ENCODE peak calls at places on chromosomes 3 and 15, in four cellular contexts. R is GM12878, X is K562, U is HL-60. Z is an unnamed sample.
A peak's percentile ranks its signal among the peaks of the same experiment; 100 is the strongest.

GRCh38 chr3:78604328-78604727 is 1163.5 kb downstream of the ROBO1 start:
- DNase-seq in R (no peak), X (no peak), U (no peak), Z (no peak)

GRCh38 chr3:147758786-147759185 is 349.6 kb downstream of the ZIC1 start:
- DNase-seq in R (no peak), X (no peak), U (no peak), Z (no peak)

GRCh38 chr3:145893331-145893730 is 267.7 kb downstream of the PLOD2 start:
- DNase-seq in R (no peak), X (no peak), U (no peak), Z (no peak)

GRCh38 chr15:90883971-90884718 is at the start of gene FES:
- DNase-seq in R (no peak), X (no peak), U (peak; percentile 84), Z (no peak)

GRCh38 chr3:195908439-195909293 is at the start of gene TNK2:
- DNase-seq in R (no peak), X (peak; percentile 50), U (no peak), Z (no peak)

GRCh38 chr3:112111785-112112402 is 21.2 kb downstream of the GCSAM start:
- DNase-seq in R (no peak), X (peak; percentile 51), U (peak; percentile 68), Z (no peak)

GRCh38 chr3:133944181-133944580 is 48.5 kb upstream of the RAB6B start:
- DNase-seq in R (no peak), X (no peak), U (no peak), Z (no peak)

GRCh38 chr3:100737334-100737733 is 28.0 kb downstream of the TFG start:
- DNase-seq in R (no peak), X (peak; percentile 13), U (peak; percentile 2), Z (no peak)

GRCh38 chr15:70461992-70462391 is 301.4 kb downstream of the UACA start:
- DNase-seq in R (no peak), X (no peak), U (no peak), Z (no peak)

GRCh38 chr15:63038926-63039673 is 3.4 kb upstream of the TPM1 start:
- DNase-seq in R (no peak), X (no peak), U (no peak), Z (no peak)

GRCh38 chr15:57235865-57236264 is 140.4 kb upstream of the CGNL1 start:
- DNase-seq in R (no peak), X (peak; percentile 32), U (no peak), Z (no peak)

GRCh38 chr3:57974796-57975388 is 33.3 kb upstream of the FLNB start:
- DNase-seq in R (no peak), X (peak; percentile 17), U (no peak), Z (no peak)

GRCh38 chr3:13427662-13428603 is 7.8 kb upstream of the NUP210 start:
- DNase-seq in R (no peak), X (peak; percentile 5), U (no peak), Z (no peak)

GRCh38 chr15:64157599-64158125 is 5.2 kb downstream of the PPIB start:
- DNase-seq in R (no peak), X (no peak), U (no peak), Z (no peak)

GRCh38 chr15:57150066-57150865 is 226.0 kb upstream of the CGNL1 start:
- DNase-seq in R (no peak), X (no peak), U (no peak), Z (no peak)

GRCh38 chr3:47732143-47732542 is 49.5 kb downstream of the SMARCC1 start:
- DNase-seq in R (no peak), X (no peak), U (no peak), Z (no peak)

GRCh38 chr3:72661115-72661457 is 187.2 kb downstream of the SHQ1 start:
- DNase-seq in R (no peak), X (no peak), U (no peak), Z (no peak)
- TF ChIP-seq POLR2AphosphoS5 in R (no peak), X (no peak), U (no peak), Z (no peak)

GRCh38 chr3:5226783-5227182 is 39.3 kb downstream of the EDEM1 start:
- DNase-seq in R (no peak), X (peak; percentile 41), U (no peak), Z (no peak)
- TF ChIP-seq SPI1 in R (no peak), X (no peak), U (no peak), Z (no peak)

GRCh38 chr3:185715091-185715490 is 109.8 kb downstream of the IGF2BP2 start:
- DNase-seq in R (no peak), X (no peak), U (no peak), Z (no peak)
- TF ChIP-seq POLR2AphosphoS5 in R (no peak), X (no peak), U (no peak), Z (no peak)

DNA sequence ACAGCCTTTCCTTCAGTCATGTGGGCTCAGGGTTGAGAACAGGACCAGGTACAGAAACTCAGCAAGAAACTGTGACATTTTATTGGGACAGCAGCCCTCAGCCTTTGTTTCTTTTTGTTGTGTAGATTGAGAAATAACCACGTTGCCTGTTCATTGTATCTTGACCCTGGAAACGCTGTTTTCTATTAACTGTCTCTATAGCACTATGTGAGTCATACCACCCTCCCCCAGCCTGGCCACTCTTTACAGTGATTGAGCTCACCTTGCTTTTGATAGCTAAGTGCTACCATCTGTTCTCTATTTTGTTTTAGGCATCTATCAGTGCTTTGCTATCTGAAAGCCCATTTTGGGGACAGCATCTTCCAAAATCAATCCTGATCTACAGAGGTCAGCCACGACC is 127.9 kb downstream of the CD47 start:
- DNase-seq in R (no peak), X (no peak), U (no peak), Z (no peak)
- TF ChIP-seq SPI1 in R (no peak), X (no peak), U (no peak), Z (no peak)

GRCh38 chr3:151990696-151991376 is 117.4 kb downstream of the SUCNR1 start:
- DNase-seq in R (no peak), X (no peak), U (no peak), Z (no peak)

GRCh38 chr3:151987893-151988292 is 114.5 kb downstream of the SUCNR1 start:
- DNase-seq in R (no peak), X (no peak), U (no peak), Z (no peak)

DNA sequence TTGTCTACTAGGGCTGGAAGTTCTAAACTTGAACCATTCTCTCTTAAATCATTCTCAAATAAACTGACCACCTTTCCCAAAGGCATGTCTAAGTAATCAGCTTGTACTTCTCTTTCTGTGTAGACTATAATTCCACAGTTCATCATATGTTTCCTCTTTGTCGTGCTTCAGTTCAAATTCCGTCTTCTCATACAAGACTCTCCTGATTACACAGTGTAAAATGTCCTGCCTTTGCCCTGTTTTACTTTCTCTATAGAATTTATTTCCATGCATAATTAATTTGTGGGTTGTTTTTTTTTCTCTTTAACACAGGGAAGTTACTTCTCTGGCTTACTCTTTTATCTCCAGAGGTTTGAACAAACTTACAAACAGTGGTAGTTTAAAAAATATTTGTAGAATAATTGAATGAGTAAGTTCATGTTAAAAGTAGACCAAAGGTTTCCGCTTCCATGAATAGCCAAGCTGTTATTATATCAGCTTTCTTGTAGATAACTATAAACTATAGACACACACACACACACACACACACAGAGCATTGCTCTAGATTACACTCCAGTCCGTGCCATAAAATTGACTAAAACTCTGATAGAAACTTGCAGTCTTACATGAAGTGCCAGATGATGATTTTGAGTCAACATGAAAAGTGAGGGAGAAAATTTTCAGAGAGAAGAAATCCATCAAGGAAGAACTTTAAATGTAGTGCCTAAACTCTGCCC is 119.0 kb downstream of the SUCNR1 start:
- DNase-seq in R (no peak), X (no peak), U (no peak), Z (no peak)
- TF ChIP-seq POLR2AphosphoS5 in R (no peak), X (no peak), U (no peak), Z (no peak)

DNA sequence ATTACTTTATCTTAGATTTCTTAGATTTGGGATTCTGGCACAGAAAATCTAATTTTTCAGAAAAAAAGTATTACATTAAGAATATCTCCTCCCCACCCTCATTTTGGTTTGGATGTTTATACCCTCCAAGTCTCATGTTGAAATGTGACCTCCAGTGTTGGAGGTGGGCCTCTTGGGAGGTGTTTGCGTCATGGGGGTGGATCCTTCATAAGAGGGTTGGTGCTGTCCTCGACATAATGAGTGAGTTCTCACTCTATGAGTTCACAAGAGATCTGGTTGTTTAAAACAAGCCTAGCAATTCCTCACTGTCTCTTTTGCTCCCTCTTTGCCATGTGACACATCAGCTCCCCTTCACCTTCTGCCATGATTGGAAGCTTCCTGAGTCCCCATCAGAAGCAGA is 45.6 kb upstream of the WWTR1 start:
- DNase-seq in R (no peak), X (no peak), U (no peak), Z (no peak)
- TF ChIP-seq SPI1 in R (no peak), X (no peak), U (no peak), Z (no peak)

GRCh38 chr3:98018301-98018700 is 16.8 kb downstream of the GABRR3 start:
- DNase-seq in R (no peak), X (no peak), U (no peak), Z (no peak)

GRCh38 chr3:98008751-98009373 is 26.3 kb downstream of the GABRR3 start:
- DNase-seq in R (no peak), X (no peak), U (no peak), Z (no peak)

GRCh38 chr3:98012974-98013373 is 22.1 kb downstream of the GABRR3 start:
- DNase-seq in R (no peak), X (no peak), U (no peak), Z (no peak)

GRCh38 chr3:98010194-98010882 is 24.8 kb downstream of the GABRR3 start:
- DNase-seq in R (no peak), X (no peak), U (no peak), Z (no peak)

GRCh38 chr3:98013428-98014349 is 21.4 kb downstream of the GABRR3 start:
- DNase-seq in R (no peak), X (no peak), U (no peak), Z (no peak)
- TF ChIP-seq POLR2AphosphoS5 in R (no peak), X (no peak), U (no peak), Z (no peak)